ENCODE peak calls at places on chromosomes 6 and 20, in ten cellular contexts. One of them, this sample, is unnamed.

GRCh38 chr20:5612476-5613291 is 137.5 kb upstream of the SHLD1 start:
- DNase-seq in RPMI7951: peak; percentile 83
- DNase-seq in T-helper 2 cell: no peak
- DNase-seq in NCI-H774: no peak
- DNase-seq in AG04450: no peak
- DNase-seq in CD4-positive, alpha-beta T cell: no peak
- DNase-seq in HT1080: no peak
- DNase-seq in activated T-helper 1 cell treated with anti-CD3 and anti-CD28 coated beads, Interleukin-2, amount 50 U/mL, for 16 hours: no peak
- DNase-seq in cerebellum: no peak
- DNase-seq in ACHN: no peak
- DNase-seq in this sample: no peak

GRCh38 chr20:2299301-2299700 is 3.5 kb downstream of the TGM3 start:
- DNase-seq in RPMI7951: no peak
- DNase-seq in T-helper 2 cell: no peak
- DNase-seq in NCI-H774: no peak
- DNase-seq in AG04450: no peak
- DNase-seq in CD4-positive, alpha-beta T cell: no peak
- DNase-seq in HT1080: no peak
- DNase-seq in activated T-helper 1 cell treated with anti-CD3 and anti-CD28 coated beads, Interleukin-2, amount 50 U/mL, for 16 hours: no peak
- DNase-seq in cerebellum: no peak
- DNase-seq in ACHN: no peak
- DNase-seq in this sample: no peak

GRCh38 chr6:1399085-1399780 is 9.9 kb downstream of the FOXF2 start:
- DNase-seq in RPMI7951: no peak
- DNase-seq in T-helper 2 cell: no peak
- DNase-seq in NCI-H774: no peak
- DNase-seq in AG04450: no peak
- DNase-seq in CD4-positive, alpha-beta T cell: no peak
- DNase-seq in HT1080: no peak
- DNase-seq in activated T-helper 1 cell treated with anti-CD3 and anti-CD28 coated beads, Interleukin-2, amount 50 U/mL, for 16 hours: no peak
- DNase-seq in cerebellum: no peak
- DNase-seq in ACHN: no peak
- DNase-seq in this sample: no peak

GRCh38 chr20:40706977-40707582 is 18.0 kb upstream of the MAFB start:
- DNase-seq in RPMI7951: peak; percentile 31
- DNase-seq in T-helper 2 cell: no peak
- DNase-seq in NCI-H774: no peak
- DNase-seq in AG04450: no peak
- DNase-seq in CD4-positive, alpha-beta T cell: no peak
- DNase-seq in HT1080: peak; percentile 26
- DNase-seq in activated T-helper 1 cell treated with anti-CD3 and anti-CD28 coated beads, Interleukin-2, amount 50 U/mL, for 16 hours: no peak
- DNase-seq in cerebellum: no peak
- DNase-seq in ACHN: peak; percentile 73
- DNase-seq in this sample: peak; percentile 70

GRCh38 chr20:57667385-57667784 is 42.4 kb downstream of the PMEPA1 start:
- DNase-seq in RPMI7951: no peak
- DNase-seq in T-helper 2 cell: no peak
- DNase-seq in NCI-H774: no peak
- DNase-seq in AG04450: no peak
- DNase-seq in CD4-positive, alpha-beta T cell: no peak
- DNase-seq in HT1080: no peak
- DNase-seq in activated T-helper 1 cell treated with anti-CD3 and anti-CD28 coated beads, Interleukin-2, amount 50 U/mL, for 16 hours: no peak
- DNase-seq in cerebellum: no peak
- DNase-seq in ACHN: no peak
- DNase-seq in this sample: no peak

GRCh38 chr6:26215200-26216014 is 128.2 kb downstream of the HFE start:
- DNase-seq in RPMI7951: peak; percentile 41
- DNase-seq in T-helper 2 cell: peak; percentile 39
- DNase-seq in NCI-H774: no peak
- DNase-seq in AG04450: no peak
- DNase-seq in CD4-positive, alpha-beta T cell: no peak
- DNase-seq in HT1080: peak; percentile 42
- DNase-seq in activated T-helper 1 cell treated with anti-CD3 and anti-CD28 coated beads, Interleukin-2, amount 50 U/mL, for 16 hours: no peak
- DNase-seq in cerebellum: no peak
- DNase-seq in ACHN: peak; percentile 50
- DNase-seq in this sample: no peak

GRCh38 chr20:828987-829386 is 4.5 kb upstream of the FAM110A start:
- DNase-seq in RPMI7951: no peak
- DNase-seq in T-helper 2 cell: no peak
- DNase-seq in NCI-H774: no peak
- DNase-seq in AG04450: no peak
- DNase-seq in CD4-positive, alpha-beta T cell: no peak
- DNase-seq in HT1080: no peak
- DNase-seq in activated T-helper 1 cell treated with anti-CD3 and anti-CD28 coated beads, Interleukin-2, amount 50 U/mL, for 16 hours: no peak
- DNase-seq in cerebellum: no peak
- DNase-seq in ACHN: no peak
- DNase-seq in this sample: no peak

GRCh38 chr6:143802833-143803565 is 40.1 kb upstream of the LTV1 start:
- DNase-seq in RPMI7951: peak; percentile 24
- DNase-seq in T-helper 2 cell: no peak
- DNase-seq in NCI-H774: no peak
- DNase-seq in AG04450: peak; percentile 4
- DNase-seq in CD4-positive, alpha-beta T cell: no peak
- DNase-seq in HT1080: peak; percentile 2
- DNase-seq in activated T-helper 1 cell treated with anti-CD3 and anti-CD28 coated beads, Interleukin-2, amount 50 U/mL, for 16 hours: no peak
- DNase-seq in cerebellum: no peak
- DNase-seq in ACHN: no peak
- DNase-seq in this sample: no peak

GRCh38 chr6:57097596-57097995 is 7.6 kb downstream of the ZNF451 start:
- DNase-seq in RPMI7951: no peak
- DNase-seq in T-helper 2 cell: no peak
- DNase-seq in NCI-H774: no peak
- DNase-seq in AG04450: no peak
- DNase-seq in CD4-positive, alpha-beta T cell: no peak
- DNase-seq in HT1080: no peak
- DNase-seq in activated T-helper 1 cell treated with anti-CD3 and anti-CD28 coated beads, Interleukin-2, amount 50 U/mL, for 16 hours: no peak
- DNase-seq in cerebellum: no peak
- DNase-seq in ACHN: no peak
- DNase-seq in this sample: no peak

GRCh38 chr6:133040025-133040838 is 200.9 kb upstream of the EYA4 start:
- DNase-seq in RPMI7951: no peak
- DNase-seq in T-helper 2 cell: no peak
- DNase-seq in NCI-H774: no peak
- DNase-seq in AG04450: no peak
- DNase-seq in CD4-positive, alpha-beta T cell: no peak
- DNase-seq in HT1080: peak; percentile 40
- DNase-seq in activated T-helper 1 cell treated with anti-CD3 and anti-CD28 coated beads, Interleukin-2, amount 50 U/mL, for 16 hours: no peak
- DNase-seq in cerebellum: no peak
- DNase-seq in ACHN: peak; percentile 15
- DNase-seq in this sample: peak; percentile 11

GRCh38 chr6:132499757-132500156 is 13.2 kb downstream of the STX7 start:
- DNase-seq in RPMI7951: no peak
- DNase-seq in T-helper 2 cell: no peak
- DNase-seq in NCI-H774: no peak
- DNase-seq in AG04450: no peak
- DNase-seq in CD4-positive, alpha-beta T cell: no peak
- DNase-seq in HT1080: no peak
- DNase-seq in activated T-helper 1 cell treated with anti-CD3 and anti-CD28 coated beads, Interleukin-2, amount 50 U/mL, for 16 hours: no peak
- DNase-seq in cerebellum: no peak
- DNase-seq in ACHN: no peak
- DNase-seq in this sample: no peak

GRCh38 chr6:136312975-136313374 is 23.3 kb upstream of the BCLAF1 start:
- DNase-seq in RPMI7951: no peak
- DNase-seq in T-helper 2 cell: no peak
- DNase-seq in NCI-H774: no peak
- DNase-seq in AG04450: no peak
- DNase-seq in CD4-positive, alpha-beta T cell: no peak
- DNase-seq in HT1080: no peak
- DNase-seq in activated T-helper 1 cell treated with anti-CD3 and anti-CD28 coated beads, Interleukin-2, amount 50 U/mL, for 16 hours: no peak
- DNase-seq in cerebellum: no peak
- DNase-seq in ACHN: no peak
- DNase-seq in this sample: no peak

GRCh38 chr6:139372326-139373153 is 1.9 kb downstream of the CITED2 start:
- DNase-seq in RPMI7951: no peak
- DNase-seq in T-helper 2 cell: no peak
- DNase-seq in NCI-H774: no peak
- DNase-seq in AG04450: no peak
- DNase-seq in CD4-positive, alpha-beta T cell: no peak
- DNase-seq in HT1080: peak; percentile 14
- DNase-seq in activated T-helper 1 cell treated with anti-CD3 and anti-CD28 coated beads, Interleukin-2, amount 50 U/mL, for 16 hours: no peak
- DNase-seq in cerebellum: no peak
- DNase-seq in ACHN: no peak
- DNase-seq in this sample: no peak

GRCh38 chr6:64683682-64684081 is 1023.3 kb downstream of the EYS start:
- DNase-seq in RPMI7951: peak; percentile 90
- DNase-seq in T-helper 2 cell: no peak
- DNase-seq in NCI-H774: no peak
- DNase-seq in AG04450: no peak
- DNase-seq in CD4-positive, alpha-beta T cell: no peak
- DNase-seq in HT1080: peak; percentile 91
- DNase-seq in activated T-helper 1 cell treated with anti-CD3 and anti-CD28 coated beads, Interleukin-2, amount 50 U/mL, for 16 hours: no peak
- DNase-seq in cerebellum: no peak
- DNase-seq in ACHN: no peak
- DNase-seq in this sample: peak; percentile 14

GRCh38 chr20:22502731-22503191 is 81.6 kb downstream of the FOXA2 start:
- DNase-seq in RPMI7951: no peak
- DNase-seq in T-helper 2 cell: no peak
- DNase-seq in NCI-H774: no peak
- DNase-seq in AG04450: no peak
- DNase-seq in CD4-positive, alpha-beta T cell: no peak
- DNase-seq in HT1080: peak; percentile 14
- DNase-seq in activated T-helper 1 cell treated with anti-CD3 and anti-CD28 coated beads, Interleukin-2, amount 50 U/mL, for 16 hours: no peak
- DNase-seq in cerebellum: no peak
- DNase-seq in ACHN: no peak
- DNase-seq in this sample: no peak